ENCODE peak calls at places on chromosomes 13 and 19, in four cellular contexts. Y is AG04450, O is PC-3, M is Peyer's patch. Q is an unnamed sample.

GRCh38 chr13:107202371-107203023 is 634.6 kb upstream of the ARGLU1 start:
- DNase-seq in M (no peak), O (peak), Y (no peak), Q (peak)

GRCh38 chr19:3049089-3049488 is 13.2 kb downstream of the TLE5 start:
- DNase-seq in M (no peak), Y (no peak), O (no peak), Q (no peak)

GRCh38 chr13:114248011-114248410 is 13.3 kb downstream of the CDC16 start:
- DNase-seq in O (no peak), Y (no peak), M (no peak), Q (no peak)

GRCh38 chr19:27792576-27793127 is 1420.3 kb downstream of the UQCRFS1 start:
- DNase-seq in Y (no peak), M (no peak), O (no peak), Q (no peak)

GRCh38 chr13:110014719-110015118 is 228.3 kb upstream of the IRS2 start:
- DNase-seq in M (no peak), O (peak), Y (no peak), Q (no peak)

GRCh38 chr13:25192489-25192888 is 20.4 kb upstream of the AMER2 start:
- DNase-seq in O (no peak), Y (no peak), M (no peak), Q (no peak)

GRCh38 chr13:30808600-30808999 is 73.3 kb downstream of the ALOX5AP start:
- DNase-seq in Y (no peak), O (no peak), M (no peak), Q (no peak)

GRCh38 chr19:11088508-11089253 is 582 bp upstream of the LDLR start:
- DNase-seq in Y (no peak), M (no peak), O (no peak), Q (no peak)

GRCh38 chr13:44142540-44142867 is 231.1 kb upstream of the SERP2 start:
- DNase-seq in Y (no peak), O (no peak), M (no peak), Q (no peak)

GRCh38 chr13:45511310-45512147 is 46.8 kb downstream of the COG3 start:
- DNase-seq in Y (peak), M (no peak), O (peak), Q (no peak)

GRCh38 chr19:1483979-1484428 is 5.0 kb upstream of the C19orf25 start:
- DNase-seq in O (no peak), M (no peak), Y (no peak), Q (no peak)

GRCh38 chr19:45059258-45059965 is 16.9 kb downstream of the ZNF296 start:
- DNase-seq in O (peak), M (peak), Y (peak), Q (no peak)

GRCh38 chr13:50910483-50910805 is 853 bp downstream of the RNASEH2B start:
- DNase-seq in O (peak), M (no peak), Y (no peak), Q (no peak)

GRCh38 chr19:7830823-7831222 is 805 bp downstream of the EVI5L start:
- DNase-seq in Y (no peak), O (no peak), M (no peak), Q (no peak)

GRCh38 chr19:41616785-41617621 is 9.9 kb downstream of the CEACAM4 start:
- DNase-seq in Y (no peak), O (peak), M (no peak), Q (no peak)

GRCh38 chr19:51509823-51510660 is 8.4 kb upstream of the SIGLEC12 start:
- DNase-seq in Y (no peak), O (no peak), M (no peak), Q (no peak)

GRCh38 chr13:51998723-51999471 is 12.4 kb downstream of the ATP7B start:
- DNase-seq in M (no peak), O (peak), Y (no peak), Q (no peak)

GRCh38 chr13:105177265-105177900 is 1358.1 kb downstream of the EFNB2 start:
- DNase-seq in M (no peak), Y (no peak), O (no peak), Q (no peak)

GRCh38 chr19:32677657-32678056 is 2.0 kb downstream of the RGS9BP start:
- DNase-seq in M (no peak), Y (no peak), O (no peak), Q (no peak)

DNA sequence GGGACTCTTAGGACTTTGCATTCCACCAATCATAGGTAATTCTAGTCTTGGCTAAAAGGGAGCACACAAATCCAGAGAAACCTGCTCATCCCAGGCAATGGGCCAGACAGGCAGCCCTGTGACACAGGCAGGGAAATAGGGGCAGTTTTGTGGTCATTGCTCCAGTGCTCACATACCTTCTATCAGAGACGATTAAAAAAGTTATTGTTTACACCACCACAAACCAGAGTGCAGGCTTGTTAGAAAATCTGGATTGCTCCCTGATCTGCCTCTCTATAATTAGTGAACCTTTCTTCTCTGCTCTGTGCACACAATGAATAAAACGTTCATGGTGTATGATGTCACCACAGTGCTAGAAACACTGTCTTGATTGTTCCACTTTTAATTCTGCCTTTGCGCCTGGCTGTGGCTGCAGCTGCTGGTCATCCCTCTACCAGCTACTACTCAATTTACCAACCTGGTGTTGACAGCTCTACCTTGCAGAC is 121.6 kb upstream of the SPATA13 start:
- DNase-seq in Y (no peak), O (peak), M (no peak), Q (no peak)
- H3K27ac ChIP-seq in Y (peak), O (peak), M (peak), Q (no peak)

GRCh38 chr13:41588899-41589298 is 131.5 kb downstream of the RGCC start:
- DNase-seq in Y (peak), M (no peak), O (peak), Q (peak)
- H3K27ac ChIP-seq in Y (peak), M (no peak), O (peak), Q (peak)

GRCh38 chr13:95248953-95249352 is 52.3 kb downstream of the ABCC4 start:
- DNase-seq in O (no peak), M (no peak), Y (no peak), Q (no peak)

GRCh38 chr13:95253033-95253432 is 48.2 kb downstream of the ABCC4 start:
- DNase-seq in M (no peak), O (no peak), Y (no peak), Q (no peak)

GRCh38 chr13:95247857-95248256 is 53.4 kb downstream of the ABCC4 start:
- DNase-seq in Y (no peak), O (no peak), M (no peak), Q (no peak)

GRCh38 chr13:95251641-95252040 is 49.6 kb downstream of the ABCC4 start:
- DNase-seq in O (no peak), Y (no peak), M (no peak), Q (no peak)

DNA sequence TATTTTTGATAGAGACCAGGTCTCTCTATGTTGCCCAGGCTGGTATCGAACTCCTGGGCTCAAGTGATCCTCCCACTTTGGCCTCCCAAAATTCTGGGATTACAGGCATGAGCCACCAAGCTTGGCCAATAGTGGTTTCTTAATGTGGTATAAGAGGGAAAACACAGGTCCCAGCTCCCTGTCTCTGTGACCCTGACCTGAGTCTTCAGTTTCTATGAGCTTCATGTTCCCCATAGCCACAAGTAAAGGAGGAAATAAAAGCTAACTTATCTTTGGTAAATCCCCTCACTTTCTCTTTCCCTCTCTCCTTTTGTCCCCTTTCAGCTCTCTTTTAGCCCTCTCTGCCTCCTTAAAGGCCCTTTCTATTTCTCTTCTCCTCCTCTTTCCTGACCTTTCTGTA is 50.3 kb downstream of the ABCC4 start:
- DNase-seq in Y (no peak), M (no peak), O (no peak), Q (no peak)
- H3K27ac ChIP-seq in Y (no peak), M (no peak), O (no peak), Q (no peak)

DNA sequence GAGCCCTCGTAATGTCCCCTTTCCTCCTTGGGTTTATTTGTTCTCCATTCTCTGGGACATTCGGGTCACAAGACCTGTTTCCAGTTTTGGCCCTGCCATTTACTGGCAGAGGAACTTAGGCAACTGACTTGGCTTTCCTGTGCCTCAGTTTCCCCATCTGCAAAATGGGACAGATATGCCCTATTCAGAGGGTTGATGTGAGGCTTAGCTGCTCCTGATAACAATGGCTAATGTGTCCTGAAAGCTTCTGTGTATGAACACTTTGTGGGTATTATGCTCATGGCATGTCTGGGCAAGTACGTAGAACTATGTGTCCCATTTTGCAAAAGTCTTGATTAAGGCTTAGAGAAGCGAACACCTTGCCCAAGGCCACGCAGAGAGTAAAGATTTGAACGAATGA is 1.0 kb downstream of the ZNF524 start:
- DNase-seq in O (no peak), Y (no peak), M (no peak), Q (peak)
- H3K27ac ChIP-seq in O (no peak), Y (no peak), M (peak), Q (peak)

DNA sequence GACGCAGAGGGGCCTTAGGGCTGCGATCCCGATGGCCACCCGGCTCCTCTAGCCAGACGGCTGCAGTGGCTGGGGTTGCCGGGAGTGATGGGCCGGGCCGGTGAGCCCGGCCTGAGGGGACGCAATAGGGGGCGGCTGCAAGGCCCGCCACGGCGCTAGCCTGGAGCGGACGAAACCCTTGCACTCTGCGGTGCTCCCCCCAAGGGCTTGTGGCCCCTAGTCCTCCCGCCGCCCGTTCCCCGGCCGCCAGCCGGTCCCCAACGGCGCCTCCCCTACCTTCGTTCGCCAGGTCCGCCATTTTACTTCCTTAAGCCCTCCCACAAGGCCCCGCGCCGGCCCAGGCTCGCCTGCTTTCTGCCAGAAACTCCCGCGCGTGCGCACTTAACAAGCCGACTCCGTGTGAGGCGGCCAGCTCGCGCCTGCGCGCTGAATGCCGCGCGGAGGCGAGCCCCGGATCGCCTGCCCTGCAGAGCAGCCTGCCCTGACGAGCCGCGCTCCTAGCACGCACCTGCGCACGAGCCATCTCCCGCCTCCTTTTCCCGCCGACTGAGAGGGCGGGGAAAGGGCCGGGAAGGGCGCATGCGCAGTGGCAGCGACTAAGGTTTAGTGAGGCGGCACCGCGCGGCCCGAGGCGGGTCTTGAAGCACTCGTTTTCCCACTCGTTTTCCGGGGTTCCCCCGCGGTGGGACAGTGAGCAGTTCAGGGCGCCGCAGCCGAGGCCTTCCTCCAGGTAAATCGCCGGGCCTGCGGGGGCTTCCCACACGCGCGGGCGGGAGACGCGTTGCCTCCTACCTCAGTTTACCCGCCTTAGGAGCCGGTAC is at the start of gene RANBP3:
- DNase-seq in O (peak), M (peak), Y (peak), Q (peak)
- H3K27ac ChIP-seq in O (peak), M (peak), Y (peak), Q (peak)

DNA sequence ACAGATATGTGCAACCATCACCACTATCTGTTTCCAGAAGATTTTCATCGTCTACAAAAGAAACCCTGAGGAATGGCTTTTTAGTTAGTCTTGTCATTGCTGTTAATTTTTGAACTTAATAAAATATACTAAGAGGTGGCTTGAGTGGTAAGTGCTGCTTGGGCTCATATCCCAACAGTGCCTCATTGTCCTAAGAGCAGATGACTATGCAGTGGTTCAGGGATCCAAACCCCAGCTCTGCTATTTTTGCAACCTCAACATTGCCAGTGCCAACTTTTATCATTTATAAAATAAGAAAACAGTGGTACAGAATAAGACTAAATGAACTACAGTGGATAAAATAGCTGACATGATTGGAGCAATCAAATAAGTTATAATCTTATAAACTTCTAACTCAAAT is 123.2 kb upstream of the SLC7A1 start:
- DNase-seq in Y (no peak), M (no peak), O (no peak), Q (no peak)
- H3K27ac ChIP-seq in Y (no peak), M (no peak), O (no peak), Q (no peak)

GRCh38 chr13:29537736-29538624 is 57.5 kb downstream of the SLC7A1 start:
- DNase-seq in O (no peak), Y (no peak), M (peak), Q (no peak)
- H3K27ac ChIP-seq in O (no peak), Y (no peak), M (peak), Q (no peak)

DNA sequence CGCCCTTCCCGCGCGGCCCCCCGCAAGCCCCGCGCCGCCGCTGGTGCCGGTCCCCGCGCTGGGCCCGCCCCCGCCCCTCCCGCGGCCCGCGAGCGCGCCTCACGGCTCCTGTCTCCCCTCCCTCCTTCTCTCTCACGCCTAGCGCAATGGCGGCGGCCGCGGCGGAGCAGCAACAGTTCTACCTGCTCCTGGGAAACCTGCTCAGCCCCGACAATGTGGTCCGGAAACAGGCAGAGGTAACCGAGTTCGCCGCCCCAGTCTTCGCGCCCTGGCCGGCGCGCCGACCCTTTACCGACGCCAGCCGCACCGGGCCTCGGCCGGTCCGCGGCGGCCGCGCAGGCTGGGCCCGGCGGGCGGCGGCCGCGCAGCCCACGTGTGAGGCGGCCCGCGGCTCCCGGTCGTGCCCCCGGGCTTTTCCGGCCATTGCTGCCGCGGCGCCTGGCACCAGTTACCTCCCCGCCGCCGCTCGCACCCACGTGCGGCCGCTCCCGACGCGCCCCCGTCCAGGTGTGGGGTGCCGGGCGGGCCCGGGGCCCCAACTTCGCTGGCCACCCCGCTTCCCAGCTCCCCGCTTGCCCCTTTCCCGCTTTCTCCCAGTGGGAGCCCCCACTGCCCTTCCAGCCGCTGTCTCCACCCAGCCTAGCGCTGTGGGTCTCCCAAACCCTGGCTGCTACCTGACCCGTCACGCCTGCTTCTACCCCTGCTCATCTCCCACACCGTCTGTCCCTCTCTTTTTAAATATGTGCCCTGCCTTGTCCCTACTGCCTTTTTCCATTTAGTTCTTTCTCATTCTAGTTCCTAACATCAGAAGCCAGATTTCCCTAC is 23.3 kb downstream of the IPO5 start:
- DNase-seq in Y (no peak), M (no peak), O (no peak), Q (no peak)
- H3K27ac ChIP-seq in Y (peak), M (peak), O (peak), Q (peak)

Q was measured in epithelial cell of prostate.